ENCODE peak calls at places on chromosome 13, in four cellular contexts. B, K, D and M are unnamed samples.

GRCh38 chr13:94119360-94119936 is 360.0 kb downstream of the DCT start:
- DNase-seq in B (peak; percentile 79), K (peak; percentile 62), D (no peak), M (no peak)

GRCh38 chr13:100589178-100589725 is 663 bp upstream of the GGACT start:
- DNase-seq in B (no peak), K (no peak), D (no peak), M (no peak)

GRCh38 chr13:100392709-100393630 is 195.6 kb downstream of the GGACT start:
- DNase-seq in B (peak; percentile 84), K (peak; percentile 75), D (peak; percentile 100), M (peak; percentile 94)

GRCh38 chr13:34469212-34469983 is 472.7 kb upstream of the NBEA start:
- DNase-seq in B (no peak), K (no peak), D (no peak), M (no peak)

GRCh38 chr13:60152114-60152513 is 11.6 kb downstream of the DIAPH3 start:
- DNase-seq in B (no peak), K (no peak), D (peak; percentile 15), M (no peak)

GRCh38 chr13:94233401-94233800 is 246.1 kb downstream of the DCT start:
- DNase-seq in B (no peak), K (no peak), D (peak; percentile 96), M (peak; percentile 82)

GRCh38 chr13:27101847-27102246 is 69.8 kb downstream of the USP12 start:
- DNase-seq in B (no peak), K (no peak), D (no peak), M (no peak)

GRCh38 chr13:42011601-42012401 is 36.6 kb upstream of the DGKH start:
- DNase-seq in B (no peak), K (no peak), D (no peak), M (no peak)

GRCh38 chr13:50323440-50324070 is 308.3 kb downstream of the KCNRG start:
- DNase-seq in B (no peak), K (no peak), D (peak; percentile 96), M (no peak)

GRCh38 chr13:75480691-75481175 is 1.2 kb downstream of the TBC1D4 start:
- DNase-seq in B (peak; percentile 82), K (peak; percentile 77), D (peak; percentile 37), M (peak; percentile 66)

GRCh38 chr13:75482070-75482819 is at the start of gene TBC1D4:
- DNase-seq in B (peak; percentile 89), K (peak; percentile 87), D (peak; percentile 82), M (peak; percentile 95)

GRCh38 chr13:75478659-75479058 is 3.3 kb downstream of the TBC1D4 start:
- DNase-seq in B (no peak), K (no peak), D (no peak), M (no peak)

GRCh38 chr13:75481176-75482069 is 546 bp downstream of the TBC1D4 start:
- DNase-seq in B (peak; percentile 52), K (peak; percentile 24), D (no peak), M (peak; percentile 54)

DNA sequence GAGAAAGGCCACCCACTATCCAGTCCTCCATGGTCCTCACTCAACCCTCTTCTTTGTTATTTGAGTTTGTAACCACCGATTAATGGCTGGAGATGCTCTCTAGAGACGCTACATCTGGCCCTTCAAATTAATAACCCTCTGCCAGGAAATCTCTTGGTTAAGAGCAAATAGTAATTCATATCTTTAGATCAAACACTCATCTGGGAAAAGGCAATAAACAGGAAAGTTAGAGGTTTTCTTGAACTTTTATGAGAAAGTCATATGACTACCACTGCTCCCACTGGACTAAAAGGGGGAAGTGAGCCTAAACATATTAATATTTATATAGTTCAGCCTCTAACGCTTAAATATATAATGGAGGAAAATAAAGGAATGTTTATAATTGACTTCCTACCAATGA is 2.9 kb downstream of the TBC1D4 start:
- DNase-seq in B (no peak), K (no peak), D (no peak), M (no peak)
- H3K4me3 ChIP-seq in B (no peak overlapping the region), K (no peak overlapping the region), D (no peak overlapping the region), M (no peak overlapping the region)

DNA sequence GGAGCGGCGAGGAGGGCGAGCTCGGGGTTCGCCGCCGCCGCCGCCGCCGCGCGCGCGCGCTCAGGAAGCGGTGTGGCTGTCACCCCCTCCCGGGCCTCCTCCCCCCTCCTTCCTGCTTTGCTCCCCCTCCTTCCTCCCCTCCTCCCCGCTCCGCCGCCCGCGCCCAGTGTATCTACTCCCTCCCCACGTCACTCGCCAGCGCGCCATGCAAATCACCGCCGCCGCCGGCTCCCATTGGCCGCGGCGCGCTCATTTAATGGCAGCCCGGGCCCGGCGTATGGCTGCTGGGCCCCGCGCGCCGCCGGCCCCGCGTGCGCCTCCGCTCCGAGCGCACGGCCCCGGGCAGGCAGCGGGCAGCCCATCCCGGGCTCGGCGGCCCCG is 335 bp upstream of the SOX1 start:
- DNase-seq in B (peak; percentile 60), K (peak; percentile 45), D (no peak), M (no peak)
- H3K27me3 ChIP-seq in B (peaks cover 83% of the 10 kb centered on the region), K (peaks cover 96% of the 10 kb centered on the region), D (peaks cover 68% of the 10 kb centered on the region), M (peaks cover 36% of the 10 kb centered on the region)

GRCh38 chr13:97429681-97430081 is 4.3 kb upstream of the RAP2A start:
- DNase-seq in B (no peak), K (no peak), D (peak; percentile 50), M (no peak)
- H3K4me3 ChIP-seq in B (no peak overlapping the region), K (no peak overlapping the region), D (peak overlapping the region; percentile 2), M (no peak overlapping the region)

DNA sequence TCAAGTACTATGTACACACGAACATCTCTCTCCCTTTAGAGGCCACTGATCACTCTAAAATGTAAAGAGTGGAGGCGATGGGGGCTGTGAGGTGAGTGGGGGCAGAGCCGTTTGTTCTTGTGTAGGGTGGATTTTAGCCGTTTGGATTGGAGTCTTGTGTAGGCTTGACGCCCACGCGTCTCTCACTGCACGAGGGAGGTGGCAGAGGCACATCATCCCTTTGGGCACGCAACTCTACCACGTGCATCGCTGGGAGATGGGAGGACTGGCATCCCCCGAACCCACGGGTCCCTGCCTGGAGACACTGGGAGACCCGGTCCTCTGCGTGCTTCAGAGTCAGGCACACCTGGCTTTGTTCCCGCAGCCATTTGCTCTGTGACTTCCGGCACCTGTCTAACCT is 6.3 kb downstream of the ARHGEF7 start:
- DNase-seq in B (no peak), K (no peak), D (no peak), M (no peak)
- H3K27me3 ChIP-seq in B (peaks cover 14% of the 10 kb centered on the region), K (peaks cover 40% of the 10 kb centered on the region), D (peaks cover 38% of the 10 kb centered on the region), M (peaks cover 8% of the 10 kb centered on the region)

GRCh38 chr13:99122171-99122570 is 78.5 kb upstream of the UBAC2 start:
- DNase-seq in B (no peak), K (no peak), D (no peak), M (no peak)
- H3K4me3 ChIP-seq in B (no peak overlapping the region), K (no peak overlapping the region), D (no peak overlapping the region), M (no peak overlapping the region)